ENCODE peak calls at places on chromosomes 5 and 9, in six cellular contexts. Z is mammary epithelial cell, O is fibroblast of lung, D is dorsolateral prefrontal cortex, P is stomach, M is HCT116. W is an unnamed sample.

GRCh38 chr5:1563617-1564181 is 39.9 kb upstream of the LPCAT1 start:
- DNase-seq in O (no peak), Z (no peak), P (peak; percentile 11), D (no peak), M (no peak), W (no peak)

GRCh38 chr9:19618816-19619215 is 170.0 kb downstream of the SLC24A2 start:
- DNase-seq in Z (no peak), P (no peak), M (no peak), O (no peak), D (peak; percentile 46), W (no peak)

GRCh38 chr9:83920469-83920941 is 727 bp downstream of the KIF27 start:
- DNase-seq in P (peak; percentile 62), O (peak; percentile 56), M (no peak), D (peak; percentile 44), Z (peak; percentile 63), W (no peak)

GRCh38 chr5:58450018-58450417 is 9.9 kb downstream of the PLK2 start:
- DNase-seq in O (no peak), Z (no peak), M (no peak), P (no peak), D (no peak), W (no peak)

GRCh38 chr9:88945636-88946333 is 45.5 kb upstream of the S1PR3 start:
- DNase-seq in P (no peak), M (no peak), Z (no peak), O (no peak), D (no peak), W (no peak)

GRCh38 chr9:137460363-137461315 is 1.5 kb upstream of the NSMF start:
- DNase-seq in Z (no peak), P (no peak), M (no peak), O (no peak), D (no peak), W (peak; percentile 66)

GRCh38 chr9:130332384-130332926 is 66.9 kb downstream of the HMCN2 start:
- DNase-seq in D (no peak), O (no peak), M (no peak), P (no peak), Z (no peak), W (peak; percentile 62)

GRCh38 chr5:115267617-115268016 is 4.9 kb upstream of the PGGT1B start:
- DNase-seq in O (no peak), D (no peak), Z (peak; percentile 17), P (no peak), M (no peak), W (no peak)

GRCh38 chr5:149452007-149452664 is 73.0 kb upstream of the IL17B start:
- DNase-seq in P (peak; percentile 84), D (no peak), Z (no peak), M (no peak), O (peak; percentile 56), W (peak; percentile 76)

GRCh38 chr9:131651599-131651998 is 88.3 kb downstream of the RAPGEF1 start:
- DNase-seq in P (no peak), D (no peak), Z (peak; percentile 79), M (no peak), O (peak; percentile 75), W (no peak)

GRCh38 chr9:91727316-91727861 is 222.6 kb downstream of the ROR2 start:
- DNase-seq in Z (peak; percentile 39), D (no peak), P (no peak), M (peak; percentile 16), O (peak; percentile 61), W (no peak)

GRCh38 chr5:108711898-108712297 is 35.8 kb upstream of the FER start:
- DNase-seq in Z (no peak), M (no peak), P (no peak), D (no peak), O (peak; percentile 23), W (no peak)

GRCh38 chr9:23739753-23740152 is 86.3 kb downstream of the ELAVL2 start:
- DNase-seq in Z (no peak), M (no peak), P (no peak), D (no peak), O (no peak), W (no peak)

GRCh38 chr9:114139061-114139460 is 16.3 kb upstream of the COL27A1 start:
- DNase-seq in M (no peak), Z (no peak), D (no peak), O (no peak), P (no peak), W (no peak)

GRCh38 chr5:137563646-137564474 is 64.7 kb upstream of the SPOCK1 start:
- DNase-seq in M (no peak), O (peak; percentile 74), P (no peak), Z (peak; percentile 78), D (no peak), W (no peak)

GRCh38 chr5:115977988-115978387 is 15.7 kb downstream of the LVRN start:
- DNase-seq in Z (peak; percentile 23), O (peak; percentile 86), D (no peak), P (no peak), M (no peak), W (no peak)

DNA sequence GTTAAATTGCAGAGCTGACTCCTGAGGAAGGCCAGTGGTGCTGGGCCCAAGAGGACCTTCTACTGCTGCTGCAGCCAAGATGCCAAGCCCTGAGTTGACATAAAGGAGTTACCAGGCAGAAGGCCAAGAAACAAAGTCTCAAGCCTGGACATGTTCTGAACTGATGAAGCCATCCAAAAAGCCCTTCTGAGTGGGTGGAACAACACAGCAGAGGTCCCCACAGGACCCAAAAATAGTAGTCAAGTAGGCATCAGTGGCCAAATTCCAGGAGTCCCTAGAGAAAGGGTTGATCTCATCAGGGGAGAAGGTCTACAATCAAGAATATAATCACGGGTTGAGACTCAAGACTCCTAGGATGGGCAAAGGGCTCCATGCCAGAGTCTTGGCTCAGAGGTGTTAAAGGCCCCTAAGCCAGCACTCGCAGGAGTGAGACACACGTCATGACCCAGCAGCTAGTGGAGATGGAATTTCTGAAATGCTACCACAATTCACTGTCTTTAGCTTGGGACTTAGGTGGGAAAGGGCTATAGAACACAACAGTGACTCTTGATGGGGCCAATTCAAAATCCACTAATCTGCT is 119.7 kb downstream of the FANCC start:
- DNase-seq in P (peak; percentile 53), O (peak; percentile 45), D (no peak), Z (peak; percentile 82), M (no peak), W (no peak)
- TF ChIP-seq CTCF in P (no peak), O (no peak), D (no peak), Z (no peak), M (no peak), W (no peak)

GRCh38 chr5:75358117-75358516 is 21.1 kb downstream of the HMGCR start:
- DNase-seq in M (no peak), Z (no peak), O (no peak), D (no peak), P (no peak), W (no peak)

GRCh38 chr5:75356719-75357118 is 19.7 kb downstream of the HMGCR start:
- DNase-seq in O (no peak), D (no peak), P (no peak), Z (no peak), M (no peak), W (no peak)

GRCh38 chr5:75351058-75351926 is 14.3 kb downstream of the HMGCR start:
- DNase-seq in P (no peak), Z (no peak), D (no peak), O (no peak), M (no peak), W (no peak)

GRCh38 chr5:75349663-75350062 is 12.6 kb downstream of the HMGCR start:
- DNase-seq in P (no peak), M (no peak), Z (no peak), D (no peak), O (no peak), W (no peak)

DNA sequence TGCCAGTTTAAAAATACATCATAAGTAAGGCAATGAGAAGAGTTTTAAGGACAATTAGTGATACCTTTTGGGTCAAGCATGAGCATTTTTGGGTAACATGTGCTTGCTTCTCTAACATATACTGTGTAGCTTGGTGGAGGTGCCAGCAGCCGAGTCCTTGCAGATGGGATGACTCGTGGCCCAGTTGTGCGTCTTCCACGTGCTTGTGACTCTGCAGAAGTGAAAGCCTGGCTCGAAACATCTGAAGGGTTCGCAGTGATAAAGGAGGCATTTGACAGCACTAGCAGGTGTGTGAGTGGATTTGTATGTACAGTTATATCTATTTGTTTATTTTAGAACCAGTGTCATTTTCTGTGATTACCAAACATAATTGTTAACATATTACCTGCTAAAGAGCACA is 18.2 kb downstream of the HMGCR start:
- DNase-seq in M (no peak), P (no peak), Z (no peak), O (peak; percentile 35), D (no peak), W (no peak)
- H3K4me3 ChIP-seq in M (no peak overlapping the region), P (no peak overlapping the region), Z (no peak overlapping the region), O (no peak overlapping the region), D (no peak overlapping the region), W (no peak overlapping the region)

GRCh38 chr5:31559942-31560341 is 27.8 kb downstream of the C5orf22 start:
- DNase-seq in P (no peak), Z (no peak), M (no peak), D (no peak), O (no peak), W (no peak)

GRCh38 chr5:31551878-31552277 is 19.8 kb downstream of the C5orf22 start:
- DNase-seq in P (no peak), Z (no peak), M (no peak), D (no peak), O (no peak), W (no peak)

GRCh38 chr5:31556461-31556860 is 24.4 kb downstream of the C5orf22 start:
- DNase-seq in D (no peak), M (no peak), O (no peak), P (no peak), Z (peak; percentile 5), W (no peak)

GRCh38 chr5:31553863-31554262 is 21.8 kb downstream of the C5orf22 start:
- DNase-seq in Z (peak; percentile 12), P (no peak), O (no peak), D (no peak), M (no peak), W (no peak)

DNA sequence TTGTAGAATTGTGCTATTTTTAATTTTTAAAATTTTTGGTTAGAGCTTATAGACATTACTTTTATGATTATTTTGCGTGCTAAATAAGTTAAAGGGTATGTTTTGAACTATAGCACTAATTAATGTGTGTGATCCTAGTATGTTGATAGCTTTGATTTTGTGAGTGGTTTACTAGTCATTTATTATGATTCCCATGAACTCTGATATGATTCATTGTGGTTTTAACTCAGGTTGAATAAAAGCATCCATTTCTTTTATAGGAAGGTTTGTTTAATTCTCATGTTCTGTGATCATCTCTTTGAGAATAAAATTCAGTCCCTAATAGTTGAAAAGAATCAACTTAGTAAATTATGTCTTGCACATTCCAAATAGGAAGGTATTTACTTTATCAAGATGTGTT is 22.5 kb downstream of the C5orf22 start:
- DNase-seq in Z (peak; percentile 29), O (no peak), D (no peak), M (no peak), P (no peak), W (no peak)
- H3K27ac ChIP-seq in Z (no peak overlapping the region), O (no peak overlapping the region), D (no peak overlapping the region), M (no peak overlapping the region), P (no peak overlapping the region), W (no peak overlapping the region)

DNA sequence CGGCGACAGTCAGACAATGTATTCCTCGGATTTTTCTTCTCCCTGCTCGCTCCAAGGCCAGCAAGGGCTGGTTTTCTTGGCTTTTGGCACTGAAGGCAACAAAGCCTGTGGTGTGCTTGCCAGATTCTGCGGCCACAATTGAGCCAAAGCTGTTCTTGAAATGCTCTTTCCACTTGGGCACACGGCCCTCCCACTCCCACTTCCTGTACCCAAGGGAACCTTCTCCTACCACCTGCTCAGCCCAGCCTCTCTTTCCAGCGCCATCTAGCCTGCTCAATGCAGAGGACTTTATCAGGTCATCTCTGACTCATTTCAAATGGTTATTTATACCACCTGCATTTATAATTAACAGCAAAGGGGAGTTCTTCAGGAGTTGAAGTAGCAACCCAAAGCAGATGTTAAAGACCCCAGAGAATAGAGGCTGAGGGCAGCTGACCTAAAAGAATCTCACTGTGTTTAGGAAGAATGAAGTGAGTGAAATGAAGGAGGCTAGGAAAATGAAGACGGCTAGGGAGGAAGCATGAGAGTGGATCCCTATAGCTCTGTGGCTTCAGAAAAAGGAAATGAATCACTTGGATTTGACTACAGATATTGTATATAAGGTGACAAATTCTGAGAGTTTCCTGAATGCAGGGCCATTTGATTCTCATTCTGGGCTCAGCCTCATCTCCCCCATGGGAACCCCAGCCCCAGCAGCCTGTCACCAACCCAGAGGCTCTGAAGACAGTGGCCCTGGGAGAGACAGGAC is 439.0 kb downstream of the ENC1 start:
- DNase-seq in Z (peak; percentile 75), P (peak; percentile 71), D (peak; percentile 39), M (no peak), O (no peak), W (no peak)
- TF ChIP-seq CTCF in Z (peak; percentile 32), P (no peak), D (no peak), M (no peak), O (no peak), W (no peak)

W was measured in upper lobe of right lung.